ENCODE peak calls at places on chromosomes 1 and 21, in nine cellular contexts. T is gastrocnemius medialis, S is adrenal gland, B is tibial nerve, F is breast epithelium, W is A549, L is IMR-90, J is transverse colon, R is testis. H is an unnamed sample. For H3K4me1, the result is how much of the 10 kb centered on the place peaks cover.

GRCh38 chr1:18463984-18464664 is 16.6 kb upstream of the KLHDC7A start:
- DNase-seq in T (no peak), S (no peak), B (no peak), F (peak), W (no peak), L (no peak), J (peak), R (no peak), H (peak)

GRCh38 chr21:35275776-35276175 is 226.7 kb upstream of the RUNX1 start:
- DNase-seq in T (no peak), S (no peak), B (no peak), F (no peak), W (no peak), L (peak), J (no peak), R (no peak), H (no peak)

GRCh38 chr1:1591452-1591851 is 8.5 kb downstream of the FNDC10 start:
- DNase-seq in T (no peak), S (no peak), B (no peak), F (no peak), W (no peak), L (peak), J (no peak), R (no peak), H (no peak)

GRCh38 chr1:26994020-26994745 is 691 bp downstream of the TRNP1 start:
- DNase-seq in T (no peak), S (peak), B (no peak), F (no peak), W (no peak), L (no peak), J (no peak), R (no peak), H (peak)

GRCh38 chr1:156211243-156211642 is 1.6 kb upstream of the PMF1 start:
- DNase-seq in T (no peak), S (no peak), B (no peak), F (no peak), W (no peak), L (no peak), J (no peak), R (no peak), H (no peak)

GRCh38 chr21:17542371-17542992 is 29.6 kb downstream of the CXADR start:
- DNase-seq in T (no peak), S (no peak), B (no peak), F (no peak), W (no peak), L (no peak), J (no peak), R (no peak), H (no peak)

GRCh38 chr1:32748348-32748747 is 45.8 kb upstream of the SYNC start:
- DNase-seq in T (no peak), S (no peak), B (no peak), F (no peak), W (no peak), L (no peak), J (no peak), R (no peak), H (no peak)

GRCh38 chr1:221869759-221870158 is 127.9 kb upstream of the DUSP10 start:
- DNase-seq in T (no peak), S (no peak), B (no peak), F (no peak), W (no peak), L (peak), J (no peak), R (no peak), H (no peak)

GRCh38 chr1:167808690-167809089 is 86.9 kb downstream of the MPZL1 start:
- DNase-seq in T (no peak), S (no peak), B (no peak), F (no peak), W (no peak), L (no peak), J (no peak), R (no peak), H (no peak)

GRCh38 chr1:220876511-220877347 is 2.5 kb upstream of the HLX start:
- DNase-seq in T (no peak), S (peak), B (peak), F (no peak), W (no peak), L (no peak), J (no peak), R (no peak), H (no peak)

GRCh38 chr1:227170361-227171166 is 147.7 kb downstream of the CDC42BPA start:
- DNase-seq in T (no peak), S (no peak), B (no peak), F (no peak), W (no peak), L (peak), J (no peak), R (no peak), H (no peak)

GRCh38 chr1:34907487-34908090 is 21.9 kb downstream of the DLGAP3 start:
- DNase-seq in T (no peak), S (no peak), B (no peak), F (no peak), W (no peak), L (no peak), J (no peak), R (no peak), H (no peak)

GRCh38 chr1:99461499-99461898 is 184.4 kb upstream of the PALMD start:
- DNase-seq in T (no peak), S (no peak), B (no peak), F (no peak), W (no peak), L (no peak), J (no peak), R (no peak), H (no peak)

GRCh38 chr1:46411601-46412341 is 17.7 kb downstream of the FAAH start:
- DNase-seq in T (no peak), S (no peak), B (no peak), F (no peak), W (no peak), L (no peak), J (no peak), R (peak), H (no peak)

GRCh38 chr1:234925440-234926251 is 203.0 kb downstream of the TOMM20 start:
- DNase-seq in T (no peak), S (peak), B (no peak), F (no peak), W (peak), L (peak), J (no peak), R (no peak), H (peak)

GRCh38 chr1:193538004-193538355 is 351.6 kb upstream of the B3GALT2 start:
- DNase-seq in T (no peak), S (no peak), B (no peak), F (no peak), W (no peak), L (no peak), J (no peak), R (no peak), H (no peak)

GRCh38 chr1:51871351-51871975 is 7.1 kb downstream of the NRDC start:
- DNase-seq in T (no peak), S (no peak), B (no peak), F (no peak), W (no peak), L (no peak), J (no peak), R (no peak), H (no peak)

GRCh38 chr1:3668148-3668547 is 15.8 kb downstream of the TP73 start:
- DNase-seq in T (no peak), S (no peak), B (no peak), F (no peak), W (no peak), L (no peak), J (peak), R (no peak), H (no peak)

GRCh38 chr1:9840176-9840575 is 16.4 kb upstream of the CLSTN1 start:
- DNase-seq in T (no peak), S (no peak), B (no peak), F (no peak), W (no peak), L (no peak), J (no peak), R (no peak), H (no peak)

GRCh38 chr1:33093004-33093403 is 12.1 kb downstream of the AZIN2 start:
- DNase-seq in T (no peak), S (no peak), B (no peak), F (no peak), W (no peak), L (no peak), J (no peak), R (no peak), H (no peak)

GRCh38 chr1:203652718-203653461 is 26.3 kb downstream of the ATP2B4 start:
- DNase-seq in T (no peak), S (no peak), B (no peak), F (no peak), W (no peak), L (no peak), J (no peak), R (no peak), H (no peak)

DNA sequence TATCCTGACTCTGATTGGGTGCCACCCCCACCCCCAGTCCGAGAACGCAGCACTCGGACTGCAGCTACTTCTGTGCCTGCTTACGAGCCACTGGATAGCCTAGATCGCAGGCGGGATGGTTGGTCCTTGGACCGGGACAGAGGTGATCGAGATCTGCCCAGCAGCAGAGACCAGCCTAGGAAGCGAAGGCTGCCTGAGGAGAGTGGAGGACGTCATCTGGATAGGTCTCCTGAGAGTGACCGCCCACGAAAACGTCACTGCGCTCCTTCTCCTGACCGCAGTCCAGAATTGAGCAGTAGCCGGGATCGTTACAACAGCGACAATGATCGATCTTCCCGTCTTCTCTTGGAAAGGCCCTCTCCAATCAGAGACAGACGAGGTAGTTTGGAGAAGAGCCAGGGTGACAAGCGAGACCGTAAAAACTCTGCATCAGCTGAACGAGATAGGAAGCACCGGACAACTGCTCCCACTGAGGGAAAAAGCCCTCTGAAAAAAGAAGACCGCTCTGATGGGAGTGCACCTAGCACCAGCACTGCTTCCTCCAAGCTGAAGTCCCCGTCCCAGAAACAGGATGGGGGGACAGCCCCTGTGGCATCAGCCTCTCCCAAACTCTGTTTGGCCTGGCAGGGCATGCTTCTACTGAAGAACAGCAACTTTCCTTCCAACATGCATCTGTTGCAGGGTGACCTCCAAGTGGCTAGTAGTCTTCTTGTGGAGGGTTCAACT is 2.1 kb downstream of the RBM15 start:
- DNase-seq in T (no peak), S (no peak), B (no peak), F (no peak), W (no peak), L (no peak), J (no peak), R (no peak), H (no peak)
- H3K27ac ChIP-seq in T (peak), S (peak), B (no peak), F (no peak), W (no peak), L (peak), J (no peak), R (no peak), H (no peak)

DNA sequence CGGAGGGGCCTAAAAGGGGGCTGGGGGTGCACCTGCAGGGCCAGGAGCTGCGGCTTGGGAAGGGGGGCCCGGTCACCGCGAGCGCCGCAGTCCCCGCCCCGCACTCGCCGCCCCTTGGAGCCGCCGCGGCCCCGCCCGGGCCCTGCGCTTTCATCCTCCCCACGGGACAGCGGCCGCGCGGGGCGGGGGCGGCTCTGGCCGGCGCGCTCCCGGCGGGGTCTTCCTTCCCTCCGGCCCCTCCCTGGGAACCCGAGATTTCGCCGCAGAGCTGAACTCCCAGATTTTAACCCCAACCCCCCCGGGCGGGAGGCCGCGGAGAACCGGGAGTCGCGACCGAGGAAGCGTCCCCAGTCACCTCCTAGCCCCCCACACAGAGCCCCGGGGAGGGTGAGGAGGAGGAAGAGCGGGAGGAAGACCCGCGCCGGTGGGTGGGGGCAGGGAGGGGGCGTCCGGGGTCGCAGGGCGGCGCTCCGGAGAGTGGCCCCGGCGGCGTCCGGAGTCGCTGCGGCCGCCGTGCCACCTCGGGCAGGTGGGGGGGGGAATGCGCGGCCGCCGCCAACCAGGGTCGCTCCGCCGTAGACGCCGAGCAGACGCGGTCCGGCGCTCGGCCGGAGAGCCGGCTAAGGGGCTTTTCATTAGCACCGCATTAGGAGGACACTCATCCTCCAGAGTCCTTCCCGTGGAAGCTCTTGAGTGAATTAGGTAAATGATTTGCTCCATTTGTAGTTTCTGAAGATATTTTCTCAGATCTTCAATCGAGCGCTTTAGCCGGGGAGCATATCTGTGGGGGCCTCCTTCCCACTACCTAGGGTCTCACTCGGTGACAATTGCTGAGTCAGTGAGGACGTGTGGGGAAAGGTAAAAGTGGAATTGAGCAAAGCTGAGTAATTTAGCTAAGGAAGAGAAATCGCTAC is 31.6 kb upstream of the NFIA start:
- DNase-seq in T (peak), S (peak), B (peak), F (no peak), W (peak), L (no peak), J (peak), R (peak), H (peak)
- TF ChIP-seq POLR2A in T (peak), S (peak), B (no peak), F (no peak), W (no peak), L (no peak), J (no peak), R (no peak), H (peak)

GRCh38 chr1:195715652-195716051 is 892.6 kb downstream of the KCNT2 start:
- DNase-seq in T (no peak), S (no peak), B (no peak), F (no peak), W (no peak), L (no peak), J (no peak), R (no peak), H (no peak)

GRCh38 chr1:195723796-195724194 is 884.4 kb downstream of the KCNT2 start:
- DNase-seq in T (no peak), S (no peak), B (no peak), F (no peak), W (no peak), L (no peak), J (no peak), R (no peak), H (no peak)

GRCh38 chr1:195717651-195718050 is 890.6 kb downstream of the KCNT2 start:
- DNase-seq in T (no peak), S (no peak), B (no peak), F (no peak), W (peak), L (peak), J (no peak), R (no peak), H (no peak)

DNA sequence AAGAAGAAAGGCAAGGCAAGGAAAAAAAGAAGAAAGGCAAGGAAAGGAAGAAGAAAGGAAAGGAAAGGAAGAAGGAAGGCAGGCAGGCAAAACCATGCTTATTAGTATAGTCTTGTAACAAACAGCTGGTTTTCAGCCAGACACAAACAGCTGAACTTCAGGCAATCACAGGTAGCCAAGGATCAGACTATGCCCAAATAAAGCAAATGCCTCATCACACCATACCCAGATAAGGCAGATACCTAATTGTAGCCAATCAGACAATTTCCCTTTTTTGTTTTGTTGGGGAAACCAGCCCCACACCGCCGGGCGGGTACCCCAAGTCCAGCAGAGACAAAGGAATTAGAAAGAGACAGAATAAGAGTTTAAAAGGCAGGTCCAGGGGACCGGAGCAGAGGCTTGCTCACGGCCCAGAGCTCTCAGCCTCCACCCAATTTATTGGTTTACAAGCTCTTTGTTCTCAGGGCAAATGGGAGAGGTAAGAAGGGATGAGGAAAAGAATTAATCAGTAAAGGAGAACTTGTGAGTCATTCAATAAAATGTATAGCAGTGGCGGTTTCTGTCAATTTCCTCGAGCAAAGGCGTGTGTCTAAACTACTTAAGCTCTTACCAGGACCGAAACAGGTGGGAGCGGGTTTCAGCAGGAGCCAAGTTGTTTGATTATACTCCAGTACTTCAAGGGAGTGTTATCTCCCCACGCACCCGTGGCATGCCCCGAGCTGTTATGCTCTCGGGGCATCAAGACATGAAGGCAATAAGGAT is 886.8 kb downstream of the KCNT2 start:
- DNase-seq in T (no peak), S (no peak), B (no peak), F (no peak), W (no peak), L (no peak), J (peak), R (no peak), H (no peak)
- H3K4me1 ChIP-seq in T (under half), S (under half), B (under half), F (under half), W (under half), L (under half), J (under half), R (under half), H (under half)

GRCh38 chr1:11990303-11991032 is 10.2 kb downstream of the MFN2 start:
- DNase-seq in T (peak), S (no peak), B (no peak), F (no peak), W (no peak), L (peak), J (no peak), R (no peak), H (no peak)
- H3K27ac ChIP-seq in T (peak), S (no peak), B (peak), F (peak), W (no peak), L (no peak), J (peak), R (no peak), H (no peak)

H was measured in body of pancreas.